ENCODE peak calls at places on chromosomes 1 and 21, in nine cellular contexts. P is left ventricle myocardium inferior, G is right lobe of liver, F is transverse colon, U is A549, T is breast epithelium, C is right cardiac atrium, V is adrenal gland, Y is Peyer's patch. J is an unnamed sample. For H3K4me1, the result is how much of the 10 kb centered on the place peaks cover.

GRCh38 chr1:174883361-174883760 is 116.4 kb upstream of the CACYBP start:
- DNase-seq in V (peak), T (no peak), Y (no peak), P (no peak), U (no peak), C (no peak), G (no peak), F (no peak), J (no peak)

GRCh38 chr1:209207126-209207700 is 376.3 kb upstream of the CAMK1G start:
- DNase-seq in U (no peak), V (no peak), T (no peak), F (no peak), G (no peak), C (no peak), Y (no peak), P (no peak), J (no peak)

GRCh38 chr1:97999320-97999719 is 78.5 kb upstream of the DPYD start:
- DNase-seq in T (no peak), U (no peak), V (no peak), P (no peak), C (no peak), G (no peak), Y (no peak), F (no peak), J (no peak)

GRCh38 chr1:28313710-28314510 is 14.9 kb upstream of the MED18 start:
- DNase-seq in C (peak), V (peak), T (peak), F (peak), Y (peak), G (peak), P (no peak), U (peak), J (peak)

GRCh38 chr1:54803761-54804470 is 2.8 kb upstream of the TTC22 start:
- DNase-seq in T (no peak), P (no peak), G (peak), Y (peak), C (peak), F (peak), U (no peak), V (peak), J (peak)

GRCh38 chr1:241022366-241022765 is 334.6 kb downstream of the RGS7 start:
- DNase-seq in G (no peak), C (no peak), V (no peak), U (no peak), Y (no peak), T (no peak), P (no peak), F (no peak), J (no peak)

GRCh38 chr1:101520302-101520701 is 283.5 kb downstream of the S1PR1 start:
- DNase-seq in V (peak), G (no peak), Y (no peak), U (peak), T (no peak), P (no peak), C (no peak), F (peak), J (no peak)

GRCh38 chr21:29077651-29078090 is 4.2 kb upstream of the CCT8 start:
- DNase-seq in C (no peak), V (peak), F (no peak), T (no peak), P (no peak), Y (no peak), G (no peak), U (peak), J (no peak)

GRCh38 chr1:173489149-173489600 is 12.0 kb downstream of the PRDX6 start:
- DNase-seq in C (no peak), U (no peak), P (no peak), V (no peak), Y (no peak), T (no peak), G (no peak), F (no peak), J (no peak)

GRCh38 chr1:155050560-155051341 is at the start of gene ADAM15:
- DNase-seq in V (peak), G (peak), F (peak), U (peak), C (peak), T (peak), P (peak), Y (peak), J (peak)

GRCh38 chr21:31316488-31317169 is 27.4 kb downstream of the TIAM1 start:
- DNase-seq in C (no peak), G (no peak), V (no peak), Y (no peak), P (no peak), T (no peak), U (no peak), F (no peak), J (no peak)

GRCh38 chr1:115090547-115090946 is 1.2 kb upstream of the TSPAN2 start:
- DNase-seq in C (peak), Y (no peak), G (no peak), V (no peak), F (no peak), T (no peak), U (no peak), P (peak), J (no peak)

GRCh38 chr21:32021319-32022027 is 148.7 kb downstream of the HUNK start:
- DNase-seq in G (peak), U (no peak), C (peak), V (no peak), T (peak), P (peak), F (peak), Y (no peak), J (no peak)

GRCh38 chr1:191498318-191498717 is 659.9 kb upstream of the RGS18 start:
- DNase-seq in C (no peak), U (no peak), P (no peak), Y (no peak), F (no peak), V (no peak), G (no peak), T (no peak), J (no peak)

GRCh38 chr1:165893507-165893906 is 66.1 kb downstream of the UCK2 start:
- DNase-seq in P (no peak), F (no peak), Y (no peak), G (no peak), T (no peak), C (no peak), V (no peak), U (no peak), J (no peak)

GRCh38 chr1:202586018-202586821 is 124.0 kb downstream of the SYT2 start:
- DNase-seq in F (peak), T (peak), V (peak), Y (no peak), U (no peak), C (peak), P (no peak), G (no peak), J (no peak)

GRCh38 chr1:99891997-99892396 is 41.8 kb downstream of the AGL start:
- DNase-seq in T (no peak), P (no peak), V (no peak), U (no peak), G (no peak), C (no peak), F (no peak), Y (no peak), J (no peak)

GRCh38 chr1:43678940-43679339 is 28.4 kb upstream of the ST3GAL3 start:
- DNase-seq in U (no peak), Y (no peak), P (no peak), G (no peak), V (no peak), C (no peak), T (no peak), F (no peak), J (no peak)

GRCh38 chr21:46285206-46285661 is at the start of gene MCM3AP:
- DNase-seq in Y (no peak), T (no peak), F (no peak), V (no peak), C (no peak), G (no peak), P (no peak), U (no peak), J (no peak)
- H3K4me1 ChIP-seq in Y (under half), T (under half), F (half or more), V (under half), C (under half), G (under half), P (half or more), U (under half), J (under half)

GRCh38 chr1:40708750-40709099 is 17.2 kb downstream of the NFYC start:
- DNase-seq in T (no peak), F (no peak), P (no peak), G (no peak), U (peak), C (no peak), Y (no peak), V (no peak), J (no peak)
- H3K4me1 ChIP-seq in T (under half), F (half or more), P (half or more), G (under half), U (half or more), C (under half), Y (under half), V (under half), J (under half)

GRCh38 chr1:67126111-67126746 is 8.5 kb downstream of the C1orf141 start:
- DNase-seq in C (no peak), F (no peak), V (no peak), Y (no peak), T (no peak), G (no peak), P (no peak), U (no peak), J (no peak)

GRCh38 chr1:67120855-67121619 is 13.7 kb downstream of the C1orf141 start:
- DNase-seq in F (no peak), G (no peak), Y (no peak), V (no peak), T (no peak), U (no peak), P (no peak), C (no peak), J (no peak)

GRCh38 chr1:67126974-67127373 is 7.8 kb downstream of the C1orf141 start:
- DNase-seq in T (no peak), V (no peak), U (no peak), F (no peak), G (no peak), Y (no peak), P (no peak), C (no peak), J (no peak)

DNA sequence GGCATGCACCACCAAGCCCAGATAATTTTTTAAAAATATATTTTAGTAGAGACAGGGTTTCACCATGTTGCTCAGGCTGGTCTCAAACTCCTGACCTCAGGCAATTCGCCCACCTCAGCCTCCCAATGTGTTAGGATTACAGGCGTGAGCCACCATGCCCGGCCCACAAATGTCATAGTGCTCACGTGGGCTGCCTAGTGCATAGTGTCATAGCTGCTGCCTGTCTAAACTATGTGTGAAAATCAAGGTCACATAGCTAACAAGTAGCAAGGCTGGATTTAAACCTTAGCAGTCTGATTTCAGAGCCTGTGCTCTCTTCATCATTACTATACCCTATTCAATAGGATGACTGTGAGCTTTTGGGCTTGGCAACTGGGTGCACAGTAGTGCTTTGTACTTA is 10.3 kb downstream of the C1orf141 start:
- DNase-seq in C (no peak), U (no peak), G (no peak), V (peak), Y (no peak), F (no peak), T (no peak), P (no peak), J (no peak)
- H3K4me1 ChIP-seq in C (under half), U (under half), G (under half), V (under half), Y (under half), F (under half), T (under half), P (under half), J (under half)

DNA sequence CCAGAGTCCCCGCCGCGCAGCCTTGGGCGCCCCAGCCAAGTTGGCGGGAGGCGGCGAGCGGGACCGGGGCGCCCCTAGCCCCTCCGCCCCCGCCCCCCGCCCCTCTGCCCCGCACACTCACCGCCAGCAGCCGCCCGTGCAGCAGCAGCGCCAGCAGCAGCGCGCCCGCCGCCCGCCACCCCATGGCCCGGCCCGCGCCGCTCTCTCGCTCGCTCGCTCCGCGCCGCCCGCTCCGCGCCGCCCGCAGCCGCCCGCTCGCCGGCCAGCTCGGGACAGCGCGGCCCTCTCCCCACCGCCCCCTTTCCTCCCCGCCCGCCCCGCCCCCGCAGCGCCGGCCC is at the start of gene HSPG2:
- DNase-seq in Y (no peak), U (no peak), F (no peak), V (no peak), G (no peak), T (no peak), C (no peak), P (no peak), J (no peak)
- H3K4me1 ChIP-seq in Y (under half), U (half or more), F (half or more), V (half or more), G (under half), T (under half), C (under half), P (half or more), J (half or more)

GRCh38 chr21:35051287-35051818 is 2.3 kb upstream of the RUNX1 start:
- DNase-seq in T (peak), P (peak), V (peak), U (peak), Y (peak), C (peak), G (peak), F (peak), J (peak)
- H3K4me1 ChIP-seq in T (under half), P (under half), V (under half), U (under half), Y (under half), C (under half), G (under half), F (under half), J (under half)

DNA sequence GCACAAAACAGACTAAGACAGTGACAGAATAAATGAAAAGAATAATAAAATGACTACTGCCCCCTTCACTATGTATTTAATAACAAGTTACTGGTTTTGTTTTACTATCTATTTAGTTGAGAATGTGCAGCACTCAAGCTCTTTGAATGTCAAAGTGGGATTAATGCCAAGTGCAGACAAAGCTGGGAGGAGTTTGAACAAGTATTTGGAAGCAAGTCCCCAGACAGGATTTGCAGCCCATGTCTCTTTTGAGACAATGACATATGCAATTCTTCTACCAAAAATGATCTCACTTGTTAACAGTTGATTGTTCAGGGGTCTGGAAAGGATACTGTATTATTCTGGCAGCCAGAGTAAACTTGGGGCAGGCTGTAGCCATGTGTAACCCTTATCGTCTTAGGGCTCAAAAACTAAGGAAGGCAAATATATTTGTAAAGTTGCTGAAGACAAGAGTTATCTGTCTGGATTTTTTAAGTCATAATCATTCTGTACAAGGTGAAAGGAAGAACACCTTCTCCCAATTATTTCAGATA is 15.8 kb downstream of the COLGALT2 start:
- DNase-seq in G (no peak), F (no peak), T (no peak), U (no peak), P (no peak), C (no peak), Y (no peak), V (no peak), J (no peak)
- H3K4me1 ChIP-seq in G (under half), F (under half), T (under half), U (under half), P (under half), C (under half), Y (under half), V (under half), J (under half)

DNA sequence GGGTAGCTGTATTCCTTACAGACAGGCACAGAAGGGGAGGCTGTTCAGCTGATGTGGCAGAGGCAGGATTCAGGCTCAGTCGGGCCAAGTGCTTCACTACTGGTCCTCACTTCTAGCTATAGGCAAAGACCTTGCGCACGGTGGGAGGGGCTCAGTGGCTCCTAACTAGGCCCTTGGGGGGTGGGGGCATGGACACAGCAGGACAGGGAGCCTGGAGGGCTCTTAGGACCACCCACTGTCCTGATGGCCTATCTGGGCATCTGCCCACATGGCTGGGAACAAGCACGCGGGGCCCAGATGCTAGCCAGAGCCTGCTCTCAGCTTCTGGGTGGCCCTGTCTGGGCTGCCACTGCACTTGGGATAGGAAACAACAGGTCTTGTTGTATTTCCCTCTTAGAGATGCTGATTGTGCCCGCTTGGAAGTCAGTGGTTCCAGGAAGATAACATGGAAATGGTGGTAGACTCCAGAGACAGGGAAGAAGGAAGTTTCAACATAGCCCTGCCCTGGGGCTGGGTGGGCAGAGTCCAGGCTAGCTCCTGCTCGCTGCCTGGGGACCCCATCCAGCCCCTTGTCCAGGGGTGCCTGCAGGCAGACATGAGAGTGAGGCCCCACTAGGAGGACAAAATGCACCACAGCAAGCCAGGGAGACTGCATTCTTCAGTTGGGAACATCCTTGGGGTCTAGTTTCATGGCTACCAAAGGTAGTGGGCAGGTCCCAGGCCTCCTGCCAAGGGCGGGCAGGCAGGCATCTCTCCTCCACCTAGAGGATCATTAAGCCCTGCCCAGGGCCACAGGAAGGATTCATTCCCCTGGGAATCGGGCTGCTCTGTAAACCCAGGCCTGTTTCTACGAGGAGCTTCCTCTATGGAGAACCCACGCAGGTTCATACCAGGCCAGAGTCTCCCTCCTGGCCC is 102.5 kb downstream of the BCAR3 start:
- DNase-seq in V (no peak), C (no peak), P (peak), U (no peak), Y (no peak), G (no peak), T (peak), F (peak), J (no peak)
- H3K4me1 ChIP-seq in V (under half), C (under half), P (half or more), U (half or more), Y (under half), G (under half), T (under half), F (half or more), J (under half)

DNA sequence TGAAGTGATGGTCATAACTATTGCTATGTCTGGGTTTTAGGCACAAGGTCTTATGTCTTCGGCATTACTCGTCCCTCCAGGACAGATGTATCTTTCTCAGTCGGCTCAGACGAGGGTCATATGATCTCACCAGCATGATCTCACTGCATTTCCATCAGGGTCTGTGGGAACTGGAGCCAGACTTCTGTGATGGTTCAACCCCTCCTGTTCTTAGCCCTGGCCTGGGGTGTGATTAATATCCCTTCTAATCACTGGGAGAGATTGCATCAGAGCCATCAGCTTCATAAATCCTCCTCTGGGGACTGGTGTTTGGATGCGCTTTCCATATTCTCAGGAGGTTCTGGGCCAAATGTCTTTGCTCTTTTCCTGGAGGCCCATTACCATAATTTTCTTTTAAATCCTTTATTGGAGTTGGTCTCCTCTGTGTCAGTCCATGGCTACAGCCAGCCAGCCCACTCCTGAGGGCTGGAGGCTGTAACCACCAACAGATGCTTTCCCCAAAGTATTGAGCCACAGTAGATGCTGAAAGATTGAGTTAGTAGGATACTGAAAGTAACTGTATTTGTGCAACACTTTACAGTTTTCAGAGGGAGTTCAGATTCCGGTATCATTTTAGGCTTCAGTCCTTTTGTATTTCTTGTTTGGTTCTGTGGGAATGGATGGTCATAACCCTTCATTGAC is 20.0 kb downstream of the CACNA1E start:
- DNase-seq in F (no peak), Y (no peak), V (peak), G (no peak), U (no peak), C (no peak), T (peak), P (no peak), J (no peak)
- H3K4me1 ChIP-seq in F (under half), Y (under half), V (under half), G (under half), U (under half), C (under half), T (under half), P (under half), J (under half)

J was measured in left lung.